ENCODE peak calls at places on chromosomes 11 and 22, in five cellular contexts. S is pancreas, L is Karpas-422, X is NT2/D1, F is AG04450. Z is an unnamed sample.

GRCh38 chr11:834371-835316 is 1.9 kb downstream of the CD151 start:
- DNase-seq in X (no peak), S (peak; percentile 92), F (no peak), L (peak; percentile 49), Z (no peak)

GRCh38 chr22:31210830-31211503 is 1.1 kb upstream of the LIMK2 start:
- DNase-seq in S (no peak), L (peak; percentile 41), F (no peak), X (no peak), Z (no peak)

GRCh38 chr11:34185926-34186841 is 80.8 kb downstream of the NAT10 start:
- DNase-seq in X (peak; percentile 33), S (no peak), L (no peak), F (no peak), Z (no peak)

GRCh38 chr11:134425413-134425812 is 13.4 kb upstream of the B3GAT1 start:
- DNase-seq in L (no peak), F (no peak), S (no peak), X (no peak), Z (no peak)

GRCh38 chr11:66338276-66339162 is 2.3 kb upstream of the RIN1 start:
- DNase-seq in L (no peak), X (no peak), F (no peak), S (no peak), Z (no peak)

GRCh38 chr22:46069518-46070214 is 80.7 kb upstream of the PPARA start:
- DNase-seq in F (peak; percentile 54), L (peak; percentile 90), X (no peak), S (peak; percentile 92), Z (no peak)

GRCh38 chr22:26690654-26691376 is 33.4 kb downstream of the MIAT start:
- DNase-seq in L (no peak), X (no peak), S (no peak), F (no peak), Z (no peak)

GRCh38 chr11:68843703-68844312 is 2.1 kb upstream of the CPT1A start:
- DNase-seq in L (peak; percentile 89), S (peak; percentile 93), F (no peak), X (no peak), Z (peak; percentile 86)

GRCh38 chr11:132337819-132338416 is 967.5 kb downstream of the NTM start:
- DNase-seq in X (no peak), S (no peak), F (no peak), L (no peak), Z (no peak)

GRCh38 chr11:28090052-28090749 is 17.8 kb downstream of the KIF18A start:
- DNase-seq in X (no peak), F (peak; percentile 18), S (no peak), L (no peak), Z (no peak)

GRCh38 chr22:36562261-36562835 is 33.4 kb upstream of the EIF3D start:
- DNase-seq in L (no peak), F (no peak), X (no peak), S (no peak), Z (no peak)

GRCh38 chr22:26570126-26570525 is 19.8 kb downstream of the TPST2 start:
- DNase-seq in F (no peak), S (peak; percentile 37), L (no peak), X (no peak), Z (no peak)

GRCh38 chr11:35173011-35173511 is 34.1 kb downstream of the CD44 start:
- DNase-seq in S (peak; percentile 38), X (no peak), L (peak; percentile 55), F (no peak), Z (peak; percentile 41)

GRCh38 chr22:36286096-36286957 is 33.4 kb downstream of the APOL1 start:
- DNase-seq in F (peak; percentile 56), L (peak; percentile 87), X (peak; percentile 54), S (peak; percentile 68), Z (peak; percentile 75)

GRCh38 chr11:27204527-27204926 is 158.5 kb downstream of the CCDC34 start:
- DNase-seq in F (no peak), S (no peak), X (no peak), L (peak; percentile 58), Z (no peak)

GRCh38 chr11:132631956-132632355 is 900.3 kb downstream of the OPCML start:
- DNase-seq in L (no peak), S (no peak), X (no peak), F (no peak), Z (no peak)

GRCh38 chr11:110711776-110712642 is at the start of gene ARHGAP20:
- DNase-seq in X (peak; percentile 49), L (peak; percentile 93), F (no peak), S (peak; percentile 50), Z (peak; percentile 55)

GRCh38 chr11:69541001-69541285 is 59.5 kb downstream of the LINC01488 start:
- DNase-seq in S (no peak), F (no peak), X (no peak), L (no peak), Z (no peak)

GRCh38 chr22:37229012-37229804 is 14.9 kb downstream of the RAC2 start:
- DNase-seq in L (no peak), F (peak; percentile 61), S (peak; percentile 37), X (no peak), Z (no peak)

GRCh38 chr11:64284048-64284961 is at the start of gene BAD:
- DNase-seq in F (peak; percentile 68), L (peak; percentile 98), S (peak; percentile 96), X (peak; percentile 92), Z (peak; percentile 91)

GRCh38 chr11:94787798-94788197 is 19.6 kb downstream of the AMOTL1 start:
- DNase-seq in S (peak; percentile 43), F (no peak), L (no peak), X (no peak), Z (no peak)

GRCh38 chr22:49111085-49111484 is 716.6 kb downstream of the BRD1 start:
- DNase-seq in F (no peak), S (no peak), X (no peak), L (no peak), Z (no peak)

GRCh38 chr22:39949964-39950737 is 10.0 kb upstream of the TMA7B start:
- DNase-seq in X (no peak), L (peak; percentile 72), F (no peak), S (no peak), Z (no peak)

GRCh38 chr11:43515090-43515489 is 156.4 kb downstream of the TTC17 start:
- DNase-seq in F (no peak), L (peak; percentile 73), S (no peak), X (peak; percentile 38), Z (no peak)

GRCh38 chr11:18721576-18722292 is 4.3 kb downstream of the IGSF22 start:
- DNase-seq in F (no peak), L (peak; percentile 79), X (peak; percentile 55), S (peak; percentile 53), Z (peak; percentile 52)

GRCh38 chr11:115008774-115009173 is 330.4 kb downstream of the NXPE2 start:
- DNase-seq in F (no peak), L (no peak), X (no peak), S (no peak), Z (no peak)

GRCh38 chr22:36413022-36413770 is 25.4 kb upstream of the MYH9 start:
- DNase-seq in S (peak; percentile 52), F (no peak), X (no peak), L (no peak), Z (no peak)

GRCh38 chr11:28701760-28702449 is 593.7 kb downstream of the METTL15 start:
- DNase-seq in X (no peak), S (peak; percentile 28), F (no peak), L (no peak), Z (no peak)

GRCh38 chr22:46002757-46003270 is 25.9 kb upstream of the WNT7B start:
- DNase-seq in X (no peak), F (no peak), S (no peak), L (no peak), Z (no peak)

GRCh38 chr11:126838779-126839178 is 161.8 kb downstream of the KIRREL3 start:
- DNase-seq in X (no peak), S (no peak), L (no peak), F (no peak), Z (no peak)

GRCh38 chr11:104934594-104934993 is 33.8 kb downstream of the CASP4 start:
- DNase-seq in X (no peak), L (no peak), F (no peak), S (no peak), Z (no peak)

GRCh38 chr11:104925850-104926249 is 27.6 kb upstream of the CASP12 start:
- DNase-seq in F (no peak), X (no peak), S (no peak), L (no peak), Z (no peak)

GRCh38 chr11:104926771-104927470 is 28.7 kb upstream of the CASP12 start:
- DNase-seq in F (no peak), L (no peak), S (no peak), X (peak; percentile 35), Z (no peak)

GRCh38 chr11:104928831-104929230 is 30.6 kb upstream of the CASP12 start:
- DNase-seq in X (no peak), S (no peak), L (no peak), F (no peak), Z (no peak)
- H3K4me3 ChIP-seq in X (no peak overlapping the region), S (no peak overlapping the region), L (no peak overlapping the region), F (no peak overlapping the region), Z (no peak overlapping the region)

DNA sequence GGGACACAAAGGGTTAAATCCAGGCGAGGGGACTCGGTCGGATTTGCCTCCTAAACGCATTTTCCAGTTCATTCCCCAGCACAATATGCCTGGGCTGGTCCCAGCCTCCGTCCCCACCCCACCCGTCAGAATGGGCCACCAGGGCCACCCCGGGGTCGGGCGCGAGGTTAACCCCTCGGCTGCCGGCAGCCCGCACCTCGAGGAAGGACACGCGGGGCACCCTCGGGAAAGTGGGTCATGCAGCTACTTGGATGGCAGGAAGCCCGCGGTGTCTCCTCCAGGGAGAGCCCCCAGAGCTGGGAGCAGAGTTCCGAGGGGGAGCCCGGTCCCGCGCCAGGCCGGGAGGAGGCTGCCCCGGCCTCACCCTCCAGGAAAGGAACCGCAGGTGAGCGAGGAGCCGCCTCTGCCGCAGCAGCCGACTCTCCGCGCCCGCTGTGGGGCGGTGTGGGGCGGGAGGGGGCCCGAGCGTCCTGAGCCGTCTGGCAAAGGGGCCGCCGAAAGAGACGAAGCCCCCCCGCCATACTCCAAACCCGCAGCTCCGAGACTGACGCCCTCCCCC is 1.4 kb downstream of the NECTIN1 start:
- DNase-seq in F (no peak), L (no peak), S (peak; percentile 54), X (no peak), Z (no peak)
- H3K4me3 ChIP-seq in F (peak overlapping the region; percentile 72), L (no peak overlapping the region), S (peak overlapping the region; percentile 86), X (peak overlapping the region; percentile 80), Z (peak overlapping the region; percentile 73)

DNA sequence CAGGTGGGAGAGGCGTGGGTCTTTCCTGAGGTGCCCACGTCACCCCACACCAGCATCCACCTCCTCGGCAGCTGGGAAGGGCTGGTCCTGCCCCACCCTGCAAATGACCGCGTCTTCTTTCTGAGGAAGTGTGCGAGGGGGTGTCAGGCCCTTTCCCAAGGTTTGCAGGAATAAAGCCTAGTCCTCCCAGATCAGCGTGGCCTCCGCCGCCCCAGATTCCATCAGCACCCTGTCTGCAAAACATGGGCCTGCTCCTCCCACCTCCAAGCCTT is 14.4 kb upstream of the SLC39A13 start:
- DNase-seq in S (no peak), X (no peak), F (no peak), L (no peak), Z (no peak)
- H3K4me3 ChIP-seq in S (no peak overlapping the region), X (no peak overlapping the region), F (no peak overlapping the region), L (peak overlapping the region; percentile 59), Z (no peak overlapping the region)

GRCh38 chr11:46367244-46367915 is 14.1 kb upstream of the MDK start:
- DNase-seq in L (peak; percentile 90), X (no peak), S (peak; percentile 66), F (no peak), Z (peak; percentile 72)
- H3K4me3 ChIP-seq in L (peak overlapping the region; percentile 32), X (no peak overlapping the region), S (no peak overlapping the region), F (no peak overlapping the region), Z (no peak overlapping the region)